ENCODE peak calls at places on chromosomes 6 and 20, in five cellular contexts. D is thoracic aorta, K is bronchial epithelial cell, Z is germinal center, F is A549. I is an unnamed sample.

GRCh38 chr6:169839898-169840631 is 88.6 kb downstream of the ERMARD start:
- DNase-seq in F (no peak), K (no peak), D (no peak), Z (no peak), I (no peak)

GRCh38 chr20:9331707-9332435 is 182.5 kb upstream of the LAMP5 start:
- DNase-seq in F (no peak), K (no peak), D (no peak), Z (no peak), I (no peak)

GRCh38 chr6:139839506-139840156 is 465.2 kb upstream of the CITED2 start:
- DNase-seq in Z (no peak), D (no peak), K (no peak), F (no peak), I (no peak)

GRCh38 chr20:8879669-8880068 is 189.2 kb upstream of the PLCB4 start:
- DNase-seq in F (no peak), Z (no peak), K (no peak), D (no peak), I (no peak)

GRCh38 chr6:152267967-152268845 is 369.0 kb downstream of the SYNE1 start:
- DNase-seq in F (peak; percentile 3), D (no peak), K (peak; percentile 33), Z (peak; percentile 14), I (peak; percentile 21)

GRCh38 chr6:27495386-27496135 is 22.7 kb upstream of the ZNF184 start:
- DNase-seq in K (peak; percentile 87), F (peak; percentile 90), D (no peak), Z (no peak), I (peak; percentile 63)

GRCh38 chr20:1134355-1134754 is 16.0 kb downstream of the PSMF1 start:
- DNase-seq in F (no peak), Z (no peak), K (no peak), D (no peak), I (no peak)

GRCh38 chr6:73768630-73769029 is 72.6 kb downstream of the CD109 start:
- DNase-seq in D (no peak), K (no peak), Z (no peak), F (no peak), I (no peak)

GRCh38 chr6:167047554-167047953 is 48.4 kb downstream of the CEP43 start:
- DNase-seq in D (peak; percentile 10), Z (peak; percentile 69), F (no peak), K (no peak), I (no peak)

GRCh38 chr6:36787210-36787609 is 52.0 kb downstream of the CPNE5 start:
- DNase-seq in Z (no peak), F (no peak), K (no peak), D (no peak), I (no peak)

GRCh38 chr6:135088818-135089809 is 34.5 kb upstream of the HBS1L start:
- DNase-seq in D (no peak), Z (peak; percentile 32), F (peak; percentile 2), K (peak; percentile 87), I (no peak)

GRCh38 chr6:57068066-57068465 is 21.6 kb downstream of the KIAA1586 start:
- DNase-seq in K (no peak), Z (no peak), F (no peak), D (no peak), I (no peak)

GRCh38 chr6:159104163-159104885 is 59.5 kb upstream of the TAGAP start:
- DNase-seq in K (peak; percentile 35), D (no peak), F (peak; percentile 30), Z (peak; percentile 83), I (peak; percentile 22)

GRCh38 chr6:28985396-28986164 is 19.5 kb downstream of the ZNF311 start:
- DNase-seq in F (peak; percentile 97), D (peak; percentile 66), K (peak; percentile 97), Z (no peak), I (peak; percentile 97)

GRCh38 chr20:62462976-62463592 is 12.7 kb downstream of the GATA5 start:
- DNase-seq in K (no peak), D (no peak), F (no peak), Z (no peak), I (no peak)

GRCh38 chr6:24445704-24446103 is 43.0 kb downstream of the MRS2 start:
- DNase-seq in D (no peak), F (no peak), K (no peak), Z (no peak), I (no peak)

GRCh38 chr6:31651602-31652191 is 764 bp downstream of the BAG6 start:
- DNase-seq in K (peak; percentile 71), D (peak; percentile 17), F (peak; percentile 66), Z (no peak), I (peak; percentile 93)

GRCh38 chr6:40954446-40955180 is 84.4 kb downstream of the UNC5CL start:
- DNase-seq in K (no peak), F (no peak), D (no peak), Z (no peak), I (no peak)